ENCODE peak calls at places on chromosomes 4 and X, in eight cellular contexts. U is fibroblast of lung; D is CD4-positive, alpha-beta T cell; Y is neural progenitor cell; K is H1; L is body of pancreas; G is GM23338; H is SK-N-SH. S is an unnamed sample.

GRCh38 chr4:6230502-6230785 is 30.1 kb upstream of the JAKMIP1 start:
- DNase-seq in U (no peak), D (no peak), Y (no peak), K (no peak), L (no peak), G (no peak), H (no peak), S (no peak)

GRCh38 chrX:23292979-23293651 is 41.5 kb upstream of the PTCHD1 start:
- DNase-seq in U (peak), D (no peak), Y (no peak), K (no peak), L (no peak), G (peak), H (no peak), S (peak)

GRCh38 chrX:107716816-107717700 is 58.5 kb downstream of the TSC22D3 start:
- DNase-seq in U (peak), D (peak), Y (peak), K (peak), L (peak), G (peak), H (peak), S (peak)

GRCh38 chr4:87423313-87424031 is 1.1 kb downstream of the NUDT9 start:
- DNase-seq in U (no peak), D (no peak), Y (no peak), K (no peak), L (peak), G (no peak), H (peak), S (no peak)

GRCh38 chr4:174120446-174121142 is 162.9 kb downstream of the FBXO8 start:
- DNase-seq in U (peak), D (no peak), Y (peak), K (no peak), L (peak), G (peak), H (peak), S (no peak)

GRCh38 chr4:4260185-4260751 is 12.2 kb upstream of the TMEM128 start:
- DNase-seq in U (peak), D (no peak), Y (no peak), K (no peak), L (peak), G (peak), H (peak), S (no peak)

GRCh38 chr4:2338754-2339457 is 77.0 kb upstream of the MXD4 start:
- DNase-seq in U (no peak), D (no peak), Y (no peak), K (no peak), L (no peak), G (peak), H (no peak), S (no peak)

GRCh38 chrX:94435799-94436198 is 761.8 kb downstream of the FAM133A start:
- DNase-seq in U (no peak), D (no peak), Y (no peak), K (no peak), L (no peak), G (no peak), H (no peak), S (no peak)

GRCh38 chr4:184406915-184407314 is 67.4 kb downstream of the IRF2 start:
- DNase-seq in U (no peak), D (no peak), Y (no peak), K (no peak), L (peak), G (no peak), H (no peak), S (peak)

GRCh38 chr4:113170115-113170817 is 120.8 kb downstream of the ANK2 start:
- DNase-seq in U (no peak), D (no peak), Y (no peak), K (no peak), L (no peak), G (no peak), H (peak), S (no peak)

GRCh38 chr4:110631582-110632505 is 9.0 kb upstream of the PITX2 start:
- DNase-seq in U (peak), D (no peak), Y (peak), K (peak), L (peak), G (peak), H (peak), S (peak)

GRCh38 chrX:55907968-55908607 is 190.5 kb downstream of the RRAGB start:
- DNase-seq in U (peak), D (peak), Y (peak), K (peak), L (peak), G (peak), H (no peak), S (peak)

GRCh38 chr4:98794565-98795205 is 134.2 kb downstream of the EIF4E start:
- DNase-seq in U (peak), D (no peak), Y (no peak), K (no peak), L (no peak), G (peak), H (no peak), S (no peak)

GRCh38 chr4:143286733-143287570 is 49.7 kb upstream of the GAB1 start:
- DNase-seq in U (peak), D (no peak), Y (no peak), K (no peak), L (no peak), G (no peak), H (no peak), S (no peak)

GRCh38 chr4:4259484-4260100 is 11.6 kb upstream of the TMEM128 start:
- DNase-seq in U (no peak), D (no peak), Y (no peak), K (no peak), L (no peak), G (peak), H (no peak), S (no peak)

GRCh38 chrX:23694606-23695005 is 27.3 kb downstream of the PRDX4 start:
- DNase-seq in U (peak), D (peak), Y (peak), K (no peak), L (peak), G (peak), H (peak), S (peak)

GRCh38 chr4:32268949-32269348 is 1548.8 kb downstream of the PCDH7 start:
- DNase-seq in U (peak), D (no peak), Y (no peak), K (no peak), L (no peak), G (no peak), H (no peak), S (no peak)

GRCh38 chr4:43619219-43619618 is 726.7 kb downstream of the GRXCR1 start:
- DNase-seq in U (no peak), D (no peak), Y (no peak), K (no peak), L (no peak), G (no peak), H (no peak), S (no peak)

GRCh38 chr4:123943976-123944375 is 547.4 kb downstream of the SPRY1 start:
- DNase-seq in U (no peak), D (no peak), Y (no peak), K (no peak), L (no peak), G (no peak), H (no peak), S (no peak)

GRCh38 chr4:137707221-137707620 is 174.9 kb upstream of the PCDH18 start:
- DNase-seq in U (no peak), D (no peak), Y (no peak), K (no peak), L (no peak), G (no peak), H (no peak), S (no peak)

GRCh38 chrX:51024106-51024696 is 113.7 kb downstream of the BMP15 start:
- DNase-seq in U (no peak), D (no peak), Y (no peak), K (no peak), L (no peak), G (peak), H (no peak), S (no peak)

GRCh38 chr4:112296949-112297483 is at the start of gene ALPK1:
- DNase-seq in U (peak), D (no peak), Y (no peak), K (no peak), L (peak), G (no peak), H (peak), S (peak)

GRCh38 chrX:142251665-142252064 is 46.6 kb upstream of the MAGEC2 start:
- DNase-seq in U (no peak), D (no peak), Y (no peak), K (no peak), L (no peak), G (no peak), H (no peak), S (no peak)

GRCh38 chr4:112857461-112857860 is 192.0 kb upstream of the ANK2 start:
- DNase-seq in U (peak), D (no peak), Y (no peak), K (no peak), L (peak), G (no peak), H (no peak), S (no peak)

GRCh38 chrX:112874140-112874539 is 33.5 kb upstream of the AMOT start:
- DNase-seq in U (peak), D (no peak), Y (no peak), K (no peak), L (no peak), G (peak), H (no peak), S (no peak)

GRCh38 chrX:150546711-150547153 is 21.7 kb upstream of the MTM1 start:
- DNase-seq in U (no peak), D (no peak), Y (no peak), K (no peak), L (no peak), G (no peak), H (no peak), S (no peak)

DNA sequence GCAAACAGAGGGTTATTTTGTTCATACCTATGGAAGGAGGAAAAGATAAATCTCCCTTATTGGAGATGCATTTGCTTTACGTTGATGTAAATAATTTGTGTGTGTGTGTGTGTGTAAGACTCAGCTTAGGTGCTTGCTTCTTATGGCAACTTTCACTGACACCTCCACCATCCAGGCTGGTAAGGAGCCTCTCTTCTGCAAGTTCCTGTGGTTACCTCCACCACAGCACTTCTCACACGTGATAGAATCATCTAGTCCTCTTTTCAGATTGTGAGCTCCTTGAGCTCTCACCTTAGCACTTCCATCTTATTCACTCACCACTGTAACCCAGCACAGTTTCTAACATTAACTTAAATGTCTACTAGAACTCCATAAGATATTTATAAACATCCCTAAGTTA is 553.7 kb downstream of the FGF13 start:
- DNase-seq in U (no peak), D (no peak), Y (no peak), K (no peak), L (no peak), G (no peak), H (no peak), S (no peak)
- TF ChIP-seq CTCF in U (no peak), D (no peak), Y (no peak), K (no peak), L (no peak), G (no peak), H (no peak), S (no peak)

GRCh38 chr4:8568068-8568668 is 12.0 kb upstream of the GPR78 start:
- DNase-seq in U (peak), D (no peak), Y (no peak), K (no peak), L (no peak), G (peak), H (no peak), S (no peak)

GRCh38 chr4:8559524-8560264 is 20.5 kb upstream of the GPR78 start:
- DNase-seq in U (no peak), D (no peak), Y (no peak), K (no peak), L (no peak), G (no peak), H (no peak), S (no peak)

GRCh38 chr4:8559011-8559410 is 21.2 kb upstream of the GPR78 start:
- DNase-seq in U (no peak), D (no peak), Y (no peak), K (no peak), L (no peak), G (no peak), H (no peak), S (no peak)

GRCh38 chr4:8560265-8561047 is 19.7 kb upstream of the GPR78 start:
- DNase-seq in U (no peak), D (no peak), Y (no peak), K (no peak), L (no peak), G (no peak), H (no peak), S (no peak)

GRCh38 chr4:8564595-8564994 is 15.6 kb upstream of the GPR78 start:
- DNase-seq in U (no peak), D (no peak), Y (no peak), K (no peak), L (no peak), G (no peak), H (no peak), S (no peak)
- TF ChIP-seq CTCF in U (no peak), D (no peak), Y (no peak), K (no peak), L (no peak), G (no peak), H (no peak), S (no peak)

GRCh38 chr4:146340798-146341197 is 126.5 kb downstream of the REELD1 start:
- DNase-seq in U (peak), D (no peak), Y (no peak), K (no peak), L (no peak), G (peak), H (peak), S (no peak)
- TF ChIP-seq CTCF in U (peak), D (peak), Y (peak), K (no peak), L (no peak), G (no peak), H (peak), S (no peak)

GRCh38 chr4:17642404-17642783 is 28.0 kb downstream of the MED28 start:
- DNase-seq in U (no peak), D (no peak), Y (no peak), K (no peak), L (no peak), G (no peak), H (no peak), S (no peak)

GRCh38 chr4:17646693-17647092 is 32.3 kb downstream of the MED28 start:
- DNase-seq in U (no peak), D (no peak), Y (no peak), K (no peak), L (no peak), G (no peak), H (no peak), S (no peak)

GRCh38 chr4:17647176-17647806 is 32.9 kb downstream of the MED28 start:
- DNase-seq in U (no peak), D (no peak), Y (no peak), K (no peak), L (no peak), G (no peak), H (no peak), S (no peak)

GRCh38 chr4:17650404-17650803 is 36.0 kb downstream of the MED28 start:
- DNase-seq in U (no peak), D (no peak), Y (no peak), K (no peak), L (no peak), G (no peak), H (no peak), S (no peak)

GRCh38 chr4:17647927-17648326 is 33.5 kb downstream of the MED28 start:
- DNase-seq in U (no peak), D (no peak), Y (no peak), K (no peak), L (no peak), G (peak), H (no peak), S (no peak)
- TF ChIP-seq CTCF in U (no peak), D (no peak), Y (peak), K (peak), L (no peak), G (peak), H (no peak), S (no peak)

DNA sequence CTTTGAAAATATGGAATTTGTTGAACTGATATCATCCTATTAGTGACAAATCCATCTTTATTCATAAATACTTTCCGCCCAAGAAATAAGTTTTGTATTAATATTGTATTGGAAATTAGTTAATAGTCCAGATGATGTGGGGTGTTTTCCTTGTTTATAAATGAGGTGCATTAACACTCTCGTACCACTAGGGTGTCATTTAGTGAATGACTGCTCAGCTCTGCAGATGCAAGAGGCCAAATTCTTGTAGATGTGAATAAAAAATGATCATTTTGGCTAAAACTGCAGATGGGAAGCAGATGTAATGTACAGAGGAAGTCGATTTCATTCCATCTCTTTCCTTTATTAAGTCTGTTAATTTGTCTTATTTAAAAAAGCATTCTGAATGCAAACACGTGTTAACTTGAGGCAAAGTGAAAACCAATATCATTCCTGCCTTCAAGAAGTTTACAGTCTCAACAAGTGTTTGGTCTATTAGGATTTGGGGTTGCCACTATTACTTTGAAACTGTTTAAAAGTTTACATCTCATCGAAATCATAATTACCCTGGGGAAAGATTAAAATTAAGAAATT is 108.1 kb downstream of the DHX15 start:
- DNase-seq in U (peak), D (no peak), Y (peak), K (no peak), L (no peak), G (peak), H (peak), S (no peak)
- TF ChIP-seq CTCF in U (peak), D (peak), Y (peak), K (no peak), L (no peak), G (peak), H (peak), S (peak)

GRCh38 chrX:46912673-46913491 is 661 bp downstream of the JADE3 start:
- DNase-seq in U (peak), D (no peak), Y (peak), K (peak), L (peak), G (peak), H (peak), S (peak)
- TF ChIP-seq CTCF in U (peak), D (peak), Y (peak), K (peak), L (peak), G (peak), H (peak), S (peak)

GRCh38 chrX:2703991-2704369 is 12.9 kb downstream of the CD99 start:
- DNase-seq in U (peak), D (no peak), Y (no peak), K (no peak), L (no peak), G (peak), H (no peak), S (peak)
- TF ChIP-seq CTCF in U (peak), D (no peak), Y (no peak), K (no peak), L (no peak), G (peak), H (peak), S (peak)

GRCh38 chr4:140427104-140427918 is at the start of gene CLGN:
- DNase-seq in U (peak), D (peak), Y (peak), K (peak), L (peak), G (peak), H (peak), S (peak)
- TF ChIP-seq CTCF in U (peak), D (peak), Y (peak), K (peak), L (no peak), G (peak), H (peak), S (peak)